ENCODE peak calls at places on chromosomes 7 and 10, in four cellular contexts. P is H54, D is amniotic stem cell, I is HEK293T. O is an unnamed sample.

GRCh38 chr10:123309740-123310139 is 155.5 kb downstream of the BUB3 start:
- DNase-seq in D (no peak), I (no peak), P (no peak), O (no peak)

GRCh38 chr7:29431686-29432085 is 131.9 kb upstream of the PRR15 start:
- DNase-seq in P (no peak), I (no peak), D (no peak), O (no peak)

GRCh38 chr7:79806161-79806734 is 328.4 kb upstream of the GNAI1 start:
- DNase-seq in D (no peak), P (no peak), I (peak), O (no peak)

GRCh38 chr7:128236924-128237586 is 4.0 kb upstream of the LEP start:
- DNase-seq in I (no peak), D (no peak), P (peak), O (no peak)

GRCh38 chr7:43735802-43736603 is 6.7 kb upstream of the COA1 start:
- DNase-seq in D (no peak), P (no peak), I (no peak), O (no peak)

GRCh38 chr7:30422922-30423321 is 55.7 kb downstream of the NOD1 start:
- DNase-seq in D (no peak), P (no peak), I (no peak), O (no peak)

GRCh38 chr7:47577351-47577919 is 4.5 kb downstream of the TNS3 start:
- DNase-seq in D (no peak), I (no peak), P (no peak), O (no peak)

GRCh38 chr7:4809691-4810090 is 34.3 kb downstream of the AP5Z1 start:
- DNase-seq in P (no peak), D (no peak), I (no peak), O (no peak)

GRCh38 chr7:27110977-27111752 is 8.7 kb upstream of the HOXA2 start:
- DNase-seq in D (no peak), I (no peak), P (no peak), O (no peak)

GRCh38 chr7:141785711-141786552 is 4.1 kb upstream of the TAS2R5 start:
- DNase-seq in I (peak), P (peak), D (peak), O (peak)

GRCh38 chr10:62528441-62528840 is 154.3 kb downstream of the ZNF365 start:
- DNase-seq in P (no peak), D (no peak), I (no peak), O (no peak)

GRCh38 chr7:114852275-114852674 is 69.6 kb upstream of the MDFIC start:
- DNase-seq in P (no peak), D (no peak), I (no peak), O (no peak)

GRCh38 chr7:13846386-13846785 is 143.1 kb downstream of the ETV1 start:
- DNase-seq in I (no peak), P (no peak), D (no peak), O (no peak)